ENCODE peak calls at places on chromosomes 6 and 20, in six cellular contexts. T, A, K, Q, D and U are unnamed samples.

GRCh38 chr20:13102689-13103088 is 93.9 kb downstream of the SPTLC3 start:
- DNase-seq in T (no peak), K (no peak), A (no peak), Q (peak; percentile 11), D (no peak), U (no peak)

GRCh38 chr6:36776167-36776566 is 63.1 kb downstream of the CPNE5 start:
- DNase-seq in T (no peak), Q (no peak), D (no peak), K (no peak), A (no peak), U (no peak)

GRCh38 chr6:33983721-33984465 is 162.0 kb downstream of the GRM4 start:
- DNase-seq in Q (no peak), K (no peak), T (no peak), D (no peak), A (peak; percentile 32), U (no peak)

GRCh38 chr20:48795732-48796131 is 32.1 kb downstream of the PREX1 start:
- DNase-seq in T (no peak), K (no peak), A (no peak), D (no peak), Q (no peak), U (peak; percentile 61)

GRCh38 chr6:14682821-14683220 is 563.0 kb upstream of the JARID2 start:
- DNase-seq in T (peak; percentile 69), K (no peak), Q (no peak), D (no peak), A (no peak), U (no peak)

GRCh38 chr6:54185885-54186284 is 74.6 kb downstream of the MLIP start:
- DNase-seq in A (no peak), Q (no peak), D (no peak), T (no peak), K (no peak), U (no peak)

GRCh38 chr6:149852881-149853280 is 11.3 kb downstream of the LRP11 start:
- DNase-seq in A (no peak), Q (no peak), D (no peak), K (no peak), T (no peak), U (no peak)

GRCh38 chr20:1764136-1765033 is 106.8 kb upstream of the SIRPG start:
- DNase-seq in Q (peak; percentile 84), D (peak; percentile 76), K (peak; percentile 74), A (peak; percentile 88), T (peak; percentile 91), U (peak; percentile 79)

GRCh38 chr20:3652646-3653596 is 10.3 kb downstream of the GFRA4 start:
- DNase-seq in D (no peak), K (no peak), T (no peak), A (no peak), Q (no peak), U (no peak)

GRCh38 chr6:61688165-61688564 is 597.9 kb downstream of the KHDRBS2 start:
- DNase-seq in D (no peak), T (no peak), Q (no peak), K (no peak), A (no peak), U (no peak)

GRCh38 chr20:7775072-7775471 is 165.2 kb downstream of the HAO1 start:
- DNase-seq in A (no peak), Q (no peak), D (no peak), K (no peak), T (no peak), U (peak; percentile 2)

GRCh38 chr20:25136643-25137559 is 55.0 kb upstream of the VSX1 start:
- DNase-seq in T (peak; percentile 94), D (peak; percentile 74), K (peak; percentile 67), Q (peak; percentile 30), A (peak; percentile 93), U (peak; percentile 74)

GRCh38 chr20:38449046-38449445 is 13.9 kb upstream of the SNHG17 start:
- DNase-seq in A (no peak), K (no peak), Q (no peak), D (no peak), T (no peak), U (no peak)

GRCh38 chr20:58531063-58531462 is 15.9 kb upstream of the APCDD1L start:
- DNase-seq in K (no peak), T (no peak), Q (no peak), A (no peak), D (no peak), U (no peak)
- H3K9me3 ChIP-seq in K (peaks cover 6% of the 10 kb centered on the region), T (no peaks in the 10 kb centered on the region), Q (peaks cover 8% of the 10 kb centered on the region), A (peaks cover 6% of the 10 kb centered on the region), D (no peaks in the 10 kb centered on the region), U (peaks cover 28% of the 10 kb centered on the region)

DNA sequence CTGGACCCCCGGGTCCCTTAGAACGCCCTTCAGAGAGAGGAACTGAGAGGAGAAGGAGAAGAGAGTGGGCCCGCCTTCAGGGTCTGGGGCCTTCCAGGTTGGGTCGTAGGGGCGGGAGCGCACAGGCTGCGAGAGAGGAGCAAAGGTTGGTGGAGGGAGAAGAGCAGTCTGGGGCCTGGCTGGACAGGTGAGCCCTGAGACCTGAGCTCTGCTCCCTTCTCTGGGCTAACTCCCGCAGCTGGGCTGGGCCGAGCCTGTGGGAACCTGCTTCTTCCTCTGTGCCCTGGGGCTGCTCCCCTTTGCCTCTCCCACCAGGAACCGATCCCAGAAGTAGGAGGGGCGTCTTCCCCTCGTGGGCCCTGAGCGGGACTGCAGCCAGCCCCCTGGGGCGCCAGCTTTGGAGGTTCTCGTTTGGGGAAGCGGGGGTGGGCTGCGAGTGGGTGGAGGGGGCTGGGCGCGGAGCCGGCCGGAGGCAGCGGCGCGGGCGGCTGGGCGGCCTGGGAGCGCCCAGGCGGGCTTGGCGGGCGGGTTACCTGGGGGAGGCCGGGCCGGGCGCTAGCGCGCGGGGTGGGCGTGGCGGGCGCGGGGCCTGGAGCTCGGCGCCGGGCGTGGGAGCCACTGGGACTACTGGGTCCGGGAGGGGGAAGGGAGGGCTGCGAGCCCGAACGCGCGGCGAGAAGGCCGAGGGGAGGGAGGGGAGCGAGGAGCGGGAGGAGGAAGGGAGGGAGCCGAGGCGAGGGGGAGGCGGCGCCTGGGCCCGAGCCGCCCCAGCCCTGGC is at the start of gene DDR1:
- DNase-seq in Q (peak; percentile 89), A (peak; percentile 90), D (peak; percentile 62), T (peak; percentile 91), K (peak; percentile 59), U (peak; percentile 84)
- H3K4me1 ChIP-seq in Q (peaks cover 51% of the 10 kb centered on the region), A (no peaks in the 10 kb centered on the region), D (peaks cover 44% of the 10 kb centered on the region), T (peaks cover 57% of the 10 kb centered on the region), K (peaks cover 10% of the 10 kb centered on the region), U (peaks cover 26% of the 10 kb centered on the region)

DNA sequence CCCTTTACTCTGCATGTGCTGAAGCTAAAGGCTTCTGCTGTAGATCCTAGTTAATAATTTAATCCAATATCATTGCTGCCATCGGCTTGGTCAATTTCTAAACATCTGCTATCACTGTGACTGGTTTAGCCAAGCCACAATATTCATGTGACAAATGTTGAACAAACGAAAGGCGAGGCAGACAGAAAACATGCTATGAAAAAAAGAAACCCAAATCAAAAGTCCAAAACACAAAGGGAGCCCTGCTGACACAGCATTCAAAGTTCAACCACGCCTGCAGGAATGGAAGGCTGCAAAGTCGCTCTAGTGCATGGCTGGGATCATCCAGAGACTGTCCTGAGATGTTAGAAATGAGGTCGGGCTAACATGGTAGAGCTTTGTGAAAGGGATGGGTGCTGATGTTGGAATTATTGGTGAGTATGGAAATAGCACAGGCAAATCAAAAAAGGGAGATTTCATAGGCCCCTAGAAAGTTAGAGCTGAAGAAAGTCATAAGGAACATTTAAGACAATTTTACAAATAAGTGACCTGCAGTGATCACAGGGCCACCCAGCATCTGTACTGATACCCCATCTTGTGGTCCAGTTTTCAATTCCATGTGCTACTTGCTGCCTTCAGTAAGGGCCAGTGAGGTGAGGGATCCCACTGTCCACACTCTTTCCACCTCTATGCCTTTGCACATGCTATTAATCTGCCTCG is 8.8 kb upstream of the NHSL1 start:
- DNase-seq in A (no peak), Q (peak; percentile 61), T (no peak), D (no peak), K (no peak), U (no peak)
- H3K27ac ChIP-seq in A (no peak overlapping the region), Q (peak overlapping the region; percentile 88), T (no peak overlapping the region), D (no peak overlapping the region), K (no peak overlapping the region), U (no peak overlapping the region)

DNA sequence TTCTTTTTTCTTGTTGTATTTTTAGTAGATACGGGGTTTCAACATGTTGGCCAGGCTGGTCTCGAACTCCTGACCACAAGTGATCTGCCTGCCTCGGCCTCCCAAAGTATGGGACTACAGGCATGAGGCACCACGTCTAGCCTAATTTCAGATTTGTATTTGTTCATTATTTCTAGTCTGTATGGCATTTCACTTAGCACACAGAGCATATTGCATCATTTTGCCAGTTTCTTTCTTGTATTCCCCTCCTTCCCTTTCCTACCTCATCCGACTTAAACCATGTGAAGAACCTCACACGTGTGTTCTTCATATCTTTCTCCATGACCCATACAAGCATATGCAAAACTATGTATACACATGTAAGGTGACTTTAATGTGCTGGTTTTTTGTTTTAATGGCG is 470.0 kb downstream of the CBLN4 start:
- DNase-seq in K (no peak), D (no peak), T (no peak), A (no peak), Q (no peak), U (no peak)
- H3K9me3 ChIP-seq in K (no peaks in the 10 kb centered on the region), D (no peaks in the 10 kb centered on the region), T (no peaks in the 10 kb centered on the region), A (no peaks in the 10 kb centered on the region), Q (no peaks in the 10 kb centered on the region), U (no peaks in the 10 kb centered on the region)

GRCh38 chr6:67735623-67736022 is 899.5 kb upstream of the ADGRB3 start:
- DNase-seq in K (no peak), D (no peak), T (no peak), A (no peak), Q (no peak), U (no peak)
- H3K4me1 ChIP-seq in K (no peaks in the 10 kb centered on the region), D (no peaks in the 10 kb centered on the region), T (no peaks in the 10 kb centered on the region), A (no peaks in the 10 kb centered on the region), Q (no peaks in the 10 kb centered on the region), U (no peaks in the 10 kb centered on the region)